ENCODE peak calls at places on chromosomes 16 and 17, in five cellular contexts. L, V, T, G and I are unnamed samples.

GRCh38 chr17:38867179-38867994 is 2.5 kb upstream of the LASP1 start:
- DNase-seq in T (peak; percentile 68), G (peak; percentile 46), V (peak; percentile 75), L (no peak), I (peak; percentile 78)

GRCh38 chr17:74118504-74118903 is 85.0 kb upstream of the RPL38 start:
- DNase-seq in T (no peak), V (no peak), L (no peak), G (no peak), I (no peak)

GRCh38 chr16:87048038-87048743 is 269.0 kb downstream of the C16orf95 start:
- DNase-seq in T (no peak), V (no peak), L (no peak), G (no peak), I (no peak)

GRCh38 chr17:53420035-53420641 is 402.6 kb upstream of the KIF2B start:
- DNase-seq in L (no peak), V (no peak), T (no peak), G (no peak), I (no peak)

GRCh38 chr17:61402978-61403845 is 3.6 kb downstream of the TBX2 start:
- DNase-seq in G (no peak), T (peak; percentile 66), L (peak; percentile 3), V (no peak), I (no peak)

GRCh38 chr17:3808701-3809100 is 7.7 kb upstream of the ITGAE start:
- DNase-seq in G (no peak), V (no peak), T (no peak), L (no peak), I (no peak)

GRCh38 chr16:54318941-54319340 is 32.4 kb upstream of the IRX3 start:
- DNase-seq in V (no peak), T (no peak), G (no peak), L (no peak), I (no peak)

GRCh38 chr17:958712-959451 is 20.7 kb downstream of the NXN start:
- DNase-seq in L (no peak), V (no peak), G (no peak), T (no peak), I (no peak)

GRCh38 chr17:75897076-75898019 is 597 bp upstream of the TRIM65 start:
- DNase-seq in T (no peak), L (no peak), V (peak; percentile 56), G (no peak), I (no peak)

GRCh38 chr16:11259655-11260595 is 3.9 kb upstream of the SOCS1 start:
- DNase-seq in G (no peak), V (no peak), L (no peak), T (no peak), I (no peak)

GRCh38 chr17:15475620-15476354 is 8.4 kb upstream of the CDRT4 start:
- DNase-seq in G (no peak), V (no peak), T (peak; percentile 62), L (no peak), I (no peak)

GRCh38 chr17:81804559-81805399 is 829 bp downstream of the GCGR start:
- DNase-seq in V (no peak), G (no peak), L (no peak), T (no peak), I (no peak)

GRCh38 chr16:79988089-79988488 is 387.6 kb upstream of the MAF start:
- DNase-seq in T (no peak), L (no peak), G (no peak), V (no peak), I (no peak)

GRCh38 chr17:35116845-35117244 is 2.8 kb downstream of the RAD51D start:
- DNase-seq in V (no peak), G (no peak), T (no peak), L (no peak), I (peak; percentile 36)
- TF ChIP-seq POLR2A in V (no peak), G (no peak), T (no peak), L (no peak), I (no peak)

DNA sequence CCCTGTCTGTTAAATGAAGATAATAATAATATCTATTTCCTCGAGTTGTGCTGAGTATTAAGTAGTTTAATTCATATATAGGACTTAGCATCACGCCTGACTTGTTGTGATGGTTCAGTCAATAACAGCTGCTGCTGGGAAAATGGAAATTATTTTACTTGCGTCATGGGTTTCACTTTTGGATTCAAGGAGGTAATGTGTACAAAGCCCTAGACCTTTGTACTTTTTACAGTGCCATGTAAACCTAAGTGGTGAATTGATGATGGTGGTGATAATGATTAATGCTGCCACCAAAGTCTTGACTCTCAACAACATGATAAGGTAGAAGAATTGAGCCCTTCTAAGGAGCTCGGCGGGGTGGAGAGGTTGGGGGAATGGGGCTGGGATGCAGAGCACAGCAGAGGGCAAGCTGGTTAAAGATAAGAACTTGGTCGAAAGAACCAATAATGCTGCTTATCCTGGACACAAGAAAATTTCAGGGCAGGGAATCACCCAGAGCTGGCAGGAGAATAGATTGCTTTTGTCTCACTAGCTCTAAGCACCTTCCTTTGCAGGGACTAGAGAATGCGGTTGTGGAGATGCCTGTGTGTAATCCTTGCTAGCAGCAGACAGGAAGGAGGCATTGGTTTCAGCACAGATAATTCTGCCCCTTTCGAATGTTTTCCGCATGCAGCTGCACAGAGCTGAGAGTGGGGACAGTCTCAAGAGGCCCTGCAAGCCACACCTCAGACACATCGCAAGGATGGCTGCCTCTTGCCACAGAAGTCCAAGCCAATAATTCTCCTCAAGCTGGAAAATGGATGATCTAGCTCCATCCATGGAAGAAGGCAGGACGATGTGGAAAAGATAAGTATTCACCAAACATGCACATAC is 187.1 kb downstream of the TMEM114 start:
- DNase-seq in T (no peak), V (no peak), G (no peak), L (no peak), I (no peak)
- TF ChIP-seq CTCF in T (no peak), V (no peak), G (no peak), L (no peak), I (no peak)

GRCh38 chr16:2343211-2343610 is 2.7 kb upstream of the ABCA3 start:
- DNase-seq in T (no peak), L (no peak), G (no peak), V (no peak), I (no peak)

GRCh38 chr16:2341456-2342447 is 1.2 kb upstream of the ABCA3 start:
- DNase-seq in V (peak; percentile 27), T (no peak), G (no peak), L (no peak), I (no peak)

GRCh38 chr16:2337431-2338296 is 2.9 kb downstream of the ABCA3 start:
- DNase-seq in L (no peak), G (no peak), V (no peak), T (no peak), I (no peak)

GRCh38 chr16:2339521-2340484 is 725 bp downstream of the ABCA3 start:
- DNase-seq in L (no peak), T (no peak), V (peak; percentile 40), G (peak; percentile 58), I (peak; percentile 59)

DNA sequence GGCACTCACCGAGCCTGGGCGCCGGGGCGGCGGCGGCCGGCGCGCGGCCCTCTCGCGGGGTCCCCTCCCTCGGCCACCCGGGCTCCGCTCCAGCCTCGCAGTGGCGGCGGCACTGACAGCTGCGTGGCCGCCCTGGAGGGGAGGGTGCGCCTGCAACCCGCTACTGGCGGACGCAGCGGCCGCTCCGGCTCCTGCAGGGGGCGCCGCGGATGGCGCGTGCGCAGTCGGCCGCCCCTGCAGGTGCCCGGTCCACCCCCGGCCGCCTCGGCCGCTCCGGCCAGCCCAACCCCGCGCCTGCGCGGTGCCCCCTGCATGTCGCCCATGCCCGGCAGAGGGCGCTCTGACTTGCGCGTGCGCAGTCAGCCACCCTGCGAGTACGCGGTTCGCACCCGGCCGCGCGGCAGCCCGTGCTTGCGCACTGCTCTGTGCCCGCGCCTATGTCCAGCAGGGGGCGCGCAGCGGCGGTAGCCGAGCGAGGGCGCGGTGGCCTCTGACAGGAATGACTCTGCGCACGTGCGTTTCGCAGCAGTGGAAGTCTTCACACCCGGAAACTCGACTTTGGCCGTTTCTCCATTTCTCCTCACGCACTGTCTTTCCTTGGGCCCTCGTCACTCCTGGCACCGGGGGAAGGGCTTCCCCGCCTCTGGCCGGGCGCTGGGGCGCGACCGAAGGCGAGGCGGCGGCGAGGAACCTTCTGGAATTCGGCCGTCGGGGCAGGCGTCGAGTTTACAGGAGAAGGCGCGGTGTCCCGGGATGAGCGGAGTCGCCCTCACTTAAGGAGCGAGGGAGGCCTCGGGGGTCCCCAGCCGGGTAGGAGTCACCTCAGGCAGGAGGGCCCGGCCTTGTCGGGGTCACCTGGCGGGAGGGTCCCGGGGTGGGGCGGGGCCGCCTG is at the start of gene ABCA3:
- DNase-seq in G (peak; percentile 94), L (peak; percentile 81), T (peak; percentile 84), V (peak; percentile 94), I (peak; percentile 93)
- TF ChIP-seq POLR2A in G (no peak), L (peak; percentile 68), T (no peak), V (no peak), I (peak; percentile 40)

DNA sequence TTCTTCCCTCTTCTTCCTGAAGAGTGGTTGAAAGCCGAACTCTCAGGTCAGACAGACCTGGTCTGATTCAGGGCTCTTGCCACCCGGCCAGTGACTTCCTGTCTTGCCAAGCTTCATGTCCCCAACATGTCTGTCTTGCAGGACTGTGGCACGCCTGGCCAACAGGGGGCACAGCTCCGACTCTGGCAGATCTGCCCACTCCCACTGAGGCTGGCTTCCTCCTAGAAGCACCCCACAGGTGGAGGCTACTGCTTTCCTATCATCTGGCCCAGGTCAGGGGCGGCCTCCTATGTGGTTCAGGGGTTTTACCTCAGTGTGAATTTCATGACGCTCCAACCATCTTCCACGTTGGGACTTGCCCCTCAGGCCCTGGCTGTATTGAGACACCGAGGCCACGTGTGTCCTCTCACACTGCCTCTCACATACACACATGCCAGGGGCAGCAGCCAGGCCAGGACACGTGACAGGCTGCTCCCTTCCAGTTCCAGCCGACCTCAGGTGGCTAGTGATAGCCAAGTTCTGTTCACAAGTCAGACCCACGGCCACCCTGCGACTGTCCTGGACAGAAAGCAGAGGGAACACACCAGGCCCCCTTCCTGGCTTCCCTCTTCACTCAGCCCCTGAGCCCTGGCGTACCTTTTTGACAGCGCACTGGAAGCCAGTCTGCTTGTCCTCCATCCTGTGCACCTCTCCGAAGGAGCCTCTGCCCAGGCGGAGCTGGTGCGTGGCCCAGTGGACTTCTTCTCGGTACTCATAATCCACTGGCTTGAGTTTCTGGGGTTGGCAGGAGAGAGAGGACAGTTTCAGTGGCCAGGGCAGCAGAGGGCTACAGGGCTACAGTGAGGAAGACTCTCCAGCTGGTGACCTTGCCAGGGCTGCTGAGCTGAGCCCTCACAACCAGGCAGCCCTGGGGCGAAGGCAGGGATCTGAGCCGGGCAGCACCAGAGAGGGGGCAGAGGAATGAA is 22.6 kb upstream of the SPATA32 start:
- DNase-seq in G (peak; percentile 68), T (no peak), L (no peak), V (no peak), I (peak; percentile 51)
- TF ChIP-seq CTCF in G (no peak), T (peak; percentile 15), L (peak; percentile 10), V (no peak), I (peak; percentile 57)